ENCODE peak calls at places on chromosomes 13 and 19, in ten cellular contexts. K, Z, Y, F, R, I, D, P, Q and U are unnamed samples.

GRCh38 chr19:50500753-50501151 is 10.2 kb downstream of the JOSD2 start:
- DNase-seq in K (no peak), Z (no peak), Y (no peak), F (no peak), R (no peak), I (no peak), D (peak), P (no peak), Q (no peak), U (no peak)

GRCh38 chr13:77994166-77994565 is 75.5 kb upstream of the EDNRB start:
- DNase-seq in K (no peak), Z (no peak), Y (no peak), F (no peak), R (no peak), I (no peak), D (no peak), P (no peak), Q (no peak), U (no peak)

GRCh38 chr13:110416131-110416584 is 109.1 kb downstream of the COL4A2 start:
- DNase-seq in K (no peak), Z (no peak), Y (no peak), F (no peak), R (no peak), I (peak), D (no peak), P (no peak), Q (no peak), U (no peak)

GRCh38 chr13:30409911-30410704 is 12.2 kb upstream of the UBE2L5 start:
- DNase-seq in K (no peak), Z (no peak), Y (no peak), F (no peak), R (peak), I (peak), D (peak), P (peak), Q (no peak), U (no peak)

GRCh38 chr19:6925801-6926751 is 38.7 kb downstream of the ADGRE1 start:
- DNase-seq in K (no peak), Z (no peak), Y (peak), F (no peak), R (peak), I (no peak), D (no peak), P (no peak), Q (no peak), U (no peak)

GRCh38 chr13:91046715-91047327 is 300.7 kb upstream of the MIR17HG start:
- DNase-seq in K (no peak), Z (no peak), Y (peak), F (no peak), R (peak), I (no peak), D (no peak), P (no peak), Q (no peak), U (no peak)

GRCh38 chr19:19403373-19403901 is 2.0 kb upstream of the GATAD2A start:
- DNase-seq in K (no peak), Z (no peak), Y (no peak), F (no peak), R (no peak), I (peak), D (no peak), P (no peak), Q (no peak), U (peak)

GRCh38 chr13:30319703-30320102 is 12.4 kb upstream of the KATNAL1 start:
- DNase-seq in K (no peak), Z (no peak), Y (no peak), F (no peak), R (no peak), I (no peak), D (no peak), P (no peak), Q (no peak), U (no peak)

GRCh38 chr19:8209111-8209964 is at the start of gene CERS4:
- DNase-seq in K (peak), Z (peak), Y (peak), F (peak), R (peak), I (peak), D (peak), P (peak), Q (peak), U (no peak)

GRCh38 chr19:51123381-51124186 is 1.1 kb upstream of the SIGLEC9 start:
- DNase-seq in K (peak), Z (peak), Y (no peak), F (peak), R (no peak), I (no peak), D (no peak), P (no peak), Q (no peak), U (peak)

GRCh38 chr19:19439083-19439482 is 33.6 kb downstream of the GATAD2A start:
- DNase-seq in K (no peak), Z (no peak), Y (no peak), F (no peak), R (no peak), I (no peak), D (no peak), P (no peak), Q (no peak), U (no peak)

GRCh38 chr13:44416297-44416696 is 42.7 kb downstream of the SERP2 start:
- DNase-seq in K (no peak), Z (no peak), Y (no peak), F (no peak), R (no peak), I (no peak), D (no peak), P (no peak), Q (no peak), U (no peak)

GRCh38 chr13:80215368-80215767 is 125.6 kb downstream of the SPRY2 start:
- DNase-seq in K (no peak), Z (no peak), Y (no peak), F (no peak), R (peak), I (peak), D (no peak), P (no peak), Q (no peak), U (no peak)

GRCh38 chr13:89923052-89923451 is 1424.4 kb upstream of the MIR17HG start:
- DNase-seq in K (no peak), Z (no peak), Y (peak), F (no peak), R (no peak), I (no peak), D (no peak), P (no peak), Q (no peak), U (no peak)

GRCh38 chr19:30391554-30392551 is 19.7 kb downstream of the ZNF536 start:
- DNase-seq in K (no peak), Z (no peak), Y (peak), F (no peak), R (no peak), I (no peak), D (no peak), P (no peak), Q (no peak), U (no peak)

GRCh38 chr19:10399878-10400277 is 3.5 kb downstream of the CDC37 start:
- DNase-seq in K (no peak), Z (no peak), Y (no peak), F (peak), R (no peak), I (no peak), D (peak), P (no peak), Q (no peak), U (no peak)

GRCh38 chr13:42007844-42008243 is 40.6 kb upstream of the DGKH start:
- DNase-seq in K (no peak), Z (no peak), Y (no peak), F (no peak), R (no peak), I (peak), D (no peak), P (no peak), Q (no peak), U (no peak)

GRCh38 chr19:18733196-18733647 is 49.7 kb downstream of the CRTC1 start:
- DNase-seq in K (peak), Z (no peak), Y (no peak), F (no peak), R (no peak), I (peak), D (no peak), P (no peak), Q (no peak), U (no peak)

GRCh38 chr13:44365008-44365407 is 8.6 kb upstream of the SERP2 start:
- DNase-seq in K (no peak), Z (no peak), Y (no peak), F (no peak), R (no peak), I (peak), D (no peak), P (no peak), Q (no peak), U (no peak)

GRCh38 chr13:21033224-21033855 is 28.0 kb downstream of the LATS2 start:
- DNase-seq in K (peak), Z (peak), Y (no peak), F (no peak), R (no peak), I (no peak), D (peak), P (peak), Q (no peak), U (no peak)

GRCh38 chr13:100725472-100725871 is 50.9 kb upstream of the TMTC4 start:
- DNase-seq in K (no peak), Z (no peak), Y (no peak), F (no peak), R (no peak), I (no peak), D (no peak), P (no peak), Q (no peak), U (no peak)

GRCh38 chr19:55451522-55452380 is 8.7 kb upstream of the SHISA7 start:
- DNase-seq in K (no peak), Z (no peak), Y (no peak), F (peak), R (no peak), I (no peak), D (no peak), P (no peak), Q (no peak), U (no peak)

GRCh38 chr13:59034198-59034597 is 1129.5 kb downstream of the DIAPH3 start:
- DNase-seq in K (no peak), Z (no peak), Y (peak), F (no peak), R (no peak), I (no peak), D (no peak), P (no peak), Q (no peak), U (no peak)

GRCh38 chr13:31199849-31200635 is at the start of gene B3GLCT:
- DNase-seq in K (peak), Z (peak), Y (peak), F (peak), R (peak), I (peak), D (peak), P (peak), Q (peak), U (peak)

GRCh38 chr13:113489549-113490495 is 689 bp downstream of the DCUN1D2 start:
- DNase-seq in K (peak), Z (no peak), Y (peak), F (no peak), R (no peak), I (peak), D (peak), P (peak), Q (no peak), U (no peak)

GRCh38 chr19:56076413-56076998 is 44.6 kb downstream of the ZNF787 start:
- DNase-seq in K (peak), Z (no peak), Y (peak), F (peak), R (peak), I (peak), D (peak), P (no peak), Q (no peak), U (no peak)

GRCh38 chr13:60869941-60870613 is 473.1 kb downstream of the TDRD3 start:
- DNase-seq in K (no peak), Z (no peak), Y (no peak), F (no peak), R (no peak), I (no peak), D (no peak), P (no peak), Q (no peak), U (no peak)

GRCh38 chr19:32691952-32692726 is 518 bp downstream of the NUDT19 start:
- DNase-seq in K (peak), Z (peak), Y (peak), F (peak), R (peak), I (peak), D (peak), P (peak), Q (peak), U (peak)

GRCh38 chr19:43674630-43674982 is 4.6 kb upstream of the PLAUR start:
- DNase-seq in K (no peak), Z (no peak), Y (no peak), F (no peak), R (no peak), I (peak), D (peak), P (no peak), Q (no peak), U (peak)

GRCh38 chr13:114166381-114167131 is 12.5 kb upstream of the CFAP97D2 start:
- DNase-seq in K (no peak), Z (no peak), Y (no peak), F (no peak), R (no peak), I (no peak), D (peak), P (peak), Q (no peak), U (no peak)

GRCh38 chr13:96898212-96898611 is 96.1 kb downstream of the OXGR1 start:
- DNase-seq in K (no peak), Z (no peak), Y (no peak), F (no peak), R (no peak), I (no peak), D (no peak), P (no peak), Q (no peak), U (no peak)

GRCh38 chr19:40511487-40511886 is 44.7 kb downstream of the SPTBN4 start:
- DNase-seq in K (no peak), Z (no peak), Y (no peak), F (no peak), R (no peak), I (no peak), D (no peak), P (no peak), Q (no peak), U (no peak)

GRCh38 chr13:80082396-80083096 is 258.4 kb downstream of the SPRY2 start:
- DNase-seq in K (no peak), Z (no peak), Y (no peak), F (no peak), R (no peak), I (peak), D (no peak), P (no peak), Q (no peak), U (no peak)

GRCh38 chr19:28618504-28618903 is 594.4 kb downstream of the UQCRFS1 start:
- DNase-seq in K (no peak), Z (no peak), Y (no peak), F (no peak), R (no peak), I (no peak), D (no peak), P (no peak), Q (no peak), U (no peak)

GRCh38 chr19:50695251-50696064 is 24.1 kb downstream of the SHANK1 start:
- DNase-seq in K (no peak), Z (no peak), Y (peak), F (no peak), R (peak), I (no peak), D (no peak), P (no peak), Q (no peak), U (no peak)

GRCh38 chr19:9935409-9936062 is 779 bp downstream of the OLFM2 start:
- DNase-seq in K (no peak), Z (no peak), Y (peak), F (no peak), R (no peak), I (no peak), D (no peak), P (no peak), Q (no peak), U (no peak)

GRCh38 chr13:107348471-107348870 is 780.5 kb upstream of the ARGLU1 start:
- DNase-seq in K (no peak), Z (no peak), Y (no peak), F (no peak), R (no peak), I (peak), D (no peak), P (no peak), Q (no peak), U (no peak)

GRCh38 chr19:54168174-54168917 is 4.6 kb downstream of the TMC4 start:
- DNase-seq in K (peak), Z (peak), Y (peak), F (peak), R (peak), I (peak), D (peak), P (peak), Q (peak), U (peak)

GRCh38 chr13:46715363-46715762 is 81.6 kb downstream of the ESD start:
- DNase-seq in K (no peak), Z (no peak), Y (no peak), F (no peak), R (no peak), I (no peak), D (no peak), P (no peak), Q (no peak), U (no peak)
- TF ChIP-seq CTCF in K (no peak), Z (no peak), Y (no peak), F (no peak), R (no peak), I (no peak), D (no peak), P (no peak), Q (no peak), U (no peak)

GRCh38 chr19:1336079-1336684 is 47.5 kb upstream of the NDUFS7 start:
- DNase-seq in K (no peak), Z (no peak), Y (no peak), F (no peak), R (no peak), I (no peak), D (no peak), P (no peak), Q (no peak), U (no peak)

GRCh38 chr19:1343026-1343425 is 40.7 kb upstream of the NDUFS7 start:
- DNase-seq in K (no peak), Z (no peak), Y (no peak), F (no peak), R (no peak), I (no peak), D (no peak), P (no peak), Q (no peak), U (no peak)

GRCh38 chr19:1340681-1341469 is 42.8 kb upstream of the NDUFS7 start:
- DNase-seq in K (no peak), Z (no peak), Y (no peak), F (no peak), R (no peak), I (no peak), D (no peak), P (no peak), Q (no peak), U (no peak)
- TF ChIP-seq CTCF in K (no peak), Z (no peak), Y (no peak), F (no peak), R (no peak), I (no peak), D (no peak), P (no peak), Q (no peak), U (no peak)

DNA sequence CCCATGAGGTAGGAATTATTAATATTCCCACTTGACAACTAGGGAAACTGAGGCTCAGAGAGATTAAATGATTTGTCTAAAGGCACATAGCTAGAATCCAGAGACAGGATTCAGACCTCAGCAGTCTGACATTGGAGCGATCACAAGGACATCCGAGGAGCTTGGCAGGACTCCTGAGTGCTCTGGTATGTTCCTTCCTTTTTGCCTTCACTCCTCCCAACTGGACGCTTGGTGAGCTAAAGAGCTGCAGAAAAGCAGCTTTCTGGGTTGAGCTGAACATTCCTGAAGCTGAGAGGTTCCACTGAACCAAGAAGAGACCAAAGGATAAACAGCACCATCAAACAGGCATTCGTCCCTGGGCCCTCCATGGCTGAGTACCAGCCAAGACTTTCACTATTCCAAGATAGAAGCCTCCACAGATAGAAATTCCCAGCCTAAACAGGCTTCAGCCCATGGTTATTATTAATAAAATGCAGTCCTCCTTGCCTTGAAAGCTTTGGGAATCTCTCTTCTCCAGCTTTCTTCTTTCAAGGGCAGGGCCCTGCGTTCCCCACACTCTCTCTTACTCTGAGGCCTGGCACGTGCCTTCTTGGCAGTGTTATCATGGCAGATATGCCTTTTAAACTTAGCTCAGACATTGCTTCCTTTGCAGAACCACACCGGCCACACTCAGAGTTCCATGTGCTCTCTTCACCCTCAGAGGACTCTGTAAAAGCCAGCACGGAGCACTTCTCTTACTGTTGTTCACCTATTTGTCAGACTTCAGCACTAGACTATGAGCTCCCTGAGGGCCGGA is 97.1 kb downstream of the CYSLTR2 start:
- DNase-seq in K (no peak), Z (peak), Y (no peak), F (no peak), R (no peak), I (no peak), D (peak), P (peak), Q (no peak), U (no peak)
- TF ChIP-seq CTCF in K (no peak), Z (no peak), Y (no peak), F (no peak), R (no peak), I (no peak), D (no peak), P (peak), Q (no peak), U (no peak)

GRCh38 chr19:49472936-49473335 is 1.1 kb upstream of the FLT3LG start:
- DNase-seq in K (no peak), Z (no peak), Y (no peak), F (no peak), R (no peak), I (no peak), D (no peak), P (no peak), Q (no peak), U (no peak)

GRCh38 chr19:49475191-49475932 is 1.3 kb downstream of the FLT3LG start:
- DNase-seq in K (no peak), Z (no peak), Y (no peak), F (no peak), R (no peak), I (no peak), D (no peak), P (no peak), Q (no peak), U (no peak)

GRCh38 chr19:49473868-49474544 is at the start of gene FLT3LG:
- DNase-seq in K (peak), Z (no peak), Y (peak), F (peak), R (peak), I (peak), D (peak), P (peak), Q (no peak), U (peak)

GRCh38 chr19:49474545-49474930 is 523 bp downstream of the FLT3LG start:
- DNase-seq in K (no peak), Z (no peak), Y (no peak), F (no peak), R (no peak), I (no peak), D (no peak), P (no peak), Q (no peak), U (no peak)

DNA sequence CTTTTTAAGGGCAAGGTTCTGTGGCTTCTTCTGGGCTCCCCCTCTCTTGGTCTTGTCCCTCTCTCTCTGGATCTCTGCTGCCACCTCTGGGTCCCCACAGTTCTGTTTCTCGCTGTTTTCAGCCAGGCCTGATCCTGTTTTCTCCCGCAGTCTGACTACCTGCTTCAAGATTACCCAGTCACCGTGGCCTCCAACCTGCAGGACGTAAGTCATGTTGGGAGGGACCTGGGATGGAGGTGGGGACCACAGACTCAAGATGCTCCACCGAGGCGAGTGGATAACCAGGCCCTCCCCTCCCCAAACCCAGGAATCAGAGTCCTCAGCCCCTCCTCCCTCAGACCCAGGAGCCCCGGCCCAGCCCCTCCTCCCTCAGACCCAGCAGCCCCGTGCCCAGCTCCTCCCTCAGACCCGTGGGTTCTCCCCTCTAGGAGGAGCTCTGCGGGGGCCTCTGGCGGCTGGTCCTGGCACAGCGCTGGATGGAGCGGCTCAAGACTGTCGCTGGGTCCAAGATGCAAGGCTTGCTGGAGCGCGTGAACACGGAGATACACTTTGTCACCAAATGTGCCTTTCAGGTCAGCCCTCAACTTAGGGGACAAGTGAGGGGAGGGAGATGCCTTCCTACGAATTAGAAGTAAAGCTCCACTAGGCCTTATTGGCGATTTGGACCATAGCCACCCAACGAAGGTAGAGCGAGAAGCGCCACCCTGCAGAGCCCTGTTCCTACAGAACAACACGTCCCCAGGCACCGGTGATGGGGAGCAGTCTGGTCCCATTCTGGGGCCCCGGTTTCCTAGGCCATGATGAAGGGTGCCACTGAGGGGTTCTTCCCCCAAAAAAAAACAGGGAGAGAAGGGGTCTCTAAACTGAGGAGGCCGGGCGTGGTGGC is 2.2 kb downstream of the FLT3LG start:
- DNase-seq in K (no peak), Z (no peak), Y (peak), F (peak), R (peak), I (no peak), D (no peak), P (peak), Q (peak), U (no peak)
- TF ChIP-seq CTCF in K (peak), Z (no peak), Y (peak), F (peak), R (peak), I (peak), D (peak), P (peak), Q (peak), U (peak)